ENCODE peak calls at places on chromosomes 6 and 20, in eight cellular contexts. I is AG04450; R is MCF 10A; B is activated CD4-positive, alpha-beta T cell treated with anti-CD3 and anti-CD28 coated beads, Interleukin-2, amount 10 ng/mL, durations not matched to agents 7 days and 5 days; K is B cell; V is NCI-H510A treated with DMSO at 0.1 percent for 48 hours; F is KBM-7; P is progenitor cell of endocrine pancreas. Z is an unnamed sample.

GRCh38 chr6:141401851-141402250 is 730.9 kb upstream of the GJE1 start:
- DNase-seq in I (no peak), F (no peak), V (no peak), P (no peak), R (no peak), K (no peak), B (no peak), Z (no peak)

GRCh38 chr20:31860431-31861345 is 9.6 kb downstream of the DUSP15 start:
- DNase-seq in K (no peak), V (peak; percentile 40), I (no peak), P (no peak), B (no peak), F (no peak), R (peak; percentile 37), Z (no peak)

GRCh38 chr6:3280091-3280490 is 21.3 kb downstream of the PSMG4 start:
- DNase-seq in I (no peak), P (no peak), K (no peak), V (no peak), R (no peak), F (no peak), B (no peak), Z (no peak)

GRCh38 chr6:160160450-160160849 is 38.8 kb downstream of the SLC22A1 start:
- DNase-seq in F (no peak), V (no peak), P (no peak), K (no peak), R (no peak), I (no peak), B (no peak), Z (no peak)

GRCh38 chr20:38873050-38873581 is 53.1 kb upstream of the FAM83D start:
- DNase-seq in P (no peak), R (no peak), V (no peak), F (peak; percentile 10), K (peak; percentile 83), I (no peak), B (peak; percentile 75), Z (no peak)

GRCh38 chr6:111757342-111757741 is 115.9 kb downstream of the FYN start:
- DNase-seq in B (no peak), R (no peak), P (no peak), V (no peak), K (no peak), F (no peak), I (no peak), Z (no peak)

GRCh38 chr6:169971951-169972651 is 220.7 kb downstream of the ERMARD start:
- DNase-seq in I (no peak), V (no peak), R (no peak), F (no peak), K (no peak), P (no peak), B (no peak), Z (no peak)

GRCh38 chr6:33768644-33769120 is 20.2 kb downstream of the LEMD2 start:
- DNase-seq in P (peak; percentile 80), F (peak; percentile 70), I (peak; percentile 62), V (peak; percentile 81), R (peak; percentile 74), K (peak; percentile 64), B (peak; percentile 80), Z (peak; percentile 24)

GRCh38 chr6:134678436-134678889 is 271.4 kb downstream of the ALDH8A1 start:
- DNase-seq in R (peak; percentile 90), B (no peak), K (no peak), P (no peak), I (peak; percentile 24), V (no peak), F (no peak), Z (no peak)

GRCh38 chr6:99253271-99253670 is 96.2 kb downstream of the FAXC start:
- DNase-seq in P (no peak), F (no peak), V (no peak), R (no peak), K (no peak), I (no peak), B (no peak), Z (no peak)

GRCh38 chr6:28807682-28808280 is 116.0 kb downstream of the TRIM27 start:
- DNase-seq in R (peak; percentile 76), B (no peak), F (peak; percentile 91), I (no peak), V (no peak), P (no peak), K (no peak), Z (peak; percentile 79)

GRCh38 chr6:13689511-13690256 is 22.0 kb downstream of the RANBP9 start:
- DNase-seq in B (no peak), P (no peak), V (no peak), R (no peak), F (no peak), K (no peak), I (no peak), Z (no peak)

GRCh38 chr20:58891686-58892125 is 39.2 kb downstream of the GNAS start:
- DNase-seq in K (no peak), I (no peak), B (peak; percentile 39), F (peak; percentile 15), V (no peak), R (peak; percentile 36), P (no peak), Z (no peak)

GRCh38 chr6:168188310-168188973 is 109.4 kb upstream of the FRMD1 start:
- DNase-seq in R (no peak), P (no peak), F (no peak), V (no peak), K (no peak), B (no peak), I (no peak), Z (no peak)

GRCh38 chr20:50050660-50051308 is 62.2 kb downstream of the UBE2V1 start:
- DNase-seq in V (no peak), K (no peak), I (no peak), F (no peak), B (no peak), P (no peak), R (peak; percentile 84), Z (no peak)

GRCh38 chr6:57198926-57199636 is 23.0 kb downstream of the RAB23 start:
- DNase-seq in R (no peak), K (no peak), F (no peak), B (no peak), I (no peak), P (no peak), V (no peak), Z (no peak)

GRCh38 chr6:28983838-28984237 is 21.3 kb downstream of the ZNF311 start:
- DNase-seq in P (no peak), V (no peak), R (no peak), K (no peak), F (no peak), I (no peak), B (no peak), Z (no peak)

GRCh38 chr6:9456241-9456658 is 958.6 kb downstream of the TFAP2A start:
- DNase-seq in K (no peak), R (no peak), B (no peak), F (no peak), I (no peak), P (no peak), V (no peak), Z (no peak)

GRCh38 chr6:39416728-39417127 is 94.2 kb upstream of the KCNK16 start:
- DNase-seq in F (no peak), P (no peak), I (no peak), R (peak; percentile 87), K (no peak), B (no peak), V (no peak), Z (no peak)

GRCh38 chr20:24773751-24774201 is 175.3 kb upstream of the CST7 start:
- DNase-seq in R (peak; percentile 56), F (no peak), K (no peak), P (no peak), V (no peak), I (peak; percentile 13), B (no peak), Z (no peak)

GRCh38 chr20:51409192-51409875 is 133.2 kb downstream of the NFATC2 start:
- DNase-seq in P (no peak), I (no peak), R (no peak), F (no peak), K (no peak), V (no peak), B (no peak), Z (no peak)

GRCh38 chr20:47688385-47689381 is 96.6 kb downstream of the SULF2 start:
- DNase-seq in V (no peak), B (no peak), K (no peak), P (no peak), F (no peak), I (no peak), R (no peak), Z (no peak)

GRCh38 chr6:143594647-143595046 is 83.1 kb upstream of the PHACTR2 start:
- DNase-seq in F (no peak), I (peak; percentile 27), P (no peak), V (no peak), R (peak; percentile 18), B (no peak), K (no peak), Z (no peak)

GRCh38 chr6:123519191-123519510 is 117.6 kb downstream of the TRDN start:
- DNase-seq in F (no peak), B (no peak), R (no peak), K (no peak), V (no peak), P (no peak), I (no peak), Z (no peak)

GRCh38 chr6:154555075-154555677 is 44.7 kb upstream of the CNKSR3 start:
- DNase-seq in P (no peak), F (no peak), K (no peak), B (no peak), I (no peak), R (peak; percentile 74), V (no peak), Z (no peak)

GRCh38 chr6:18823782-18824386 is 436.7 kb downstream of the RNF144B start:
- DNase-seq in F (peak; percentile 47), V (no peak), R (peak; percentile 56), P (no peak), K (peak; percentile 11), B (peak; percentile 31), I (no peak), Z (peak; percentile 50)

GRCh38 chr6:118812972-118813371 is 81.0 kb upstream of the ASF1A start:
- DNase-seq in F (no peak), P (no peak), V (no peak), K (no peak), I (no peak), R (peak; percentile 6), B (no peak), Z (no peak)

GRCh38 chr6:13526718-13527668 is 39.6 kb upstream of the GFOD1 start:
- DNase-seq in P (no peak), I (no peak), K (peak; percentile 77), V (peak; percentile 41), F (peak; percentile 99), B (peak; percentile 32), R (peak; percentile 35), Z (peak; percentile 37)

GRCh38 chr6:151441390-151442166 is 10.3 kb downstream of the RMND1 start:
- DNase-seq in I (no peak), P (no peak), V (no peak), F (no peak), B (no peak), R (no peak), K (no peak), Z (no peak)

GRCh38 chr6:494394-494793 is 102.8 kb downstream of the IRF4 start:
- DNase-seq in I (no peak), P (no peak), B (no peak), K (no peak), V (no peak), R (no peak), F (no peak), Z (no peak)

GRCh38 chr6:166767191-166767590 is 140.1 kb upstream of the RPS6KA2 start:
- DNase-seq in B (no peak), P (no peak), I (no peak), K (no peak), R (no peak), F (no peak), V (no peak), Z (no peak)

GRCh38 chr20:10209091-10209490 is 9.5 kb upstream of the SNAP25 start:
- DNase-seq in K (no peak), F (no peak), P (no peak), B (no peak), I (no peak), R (no peak), V (no peak), Z (no peak)

GRCh38 chr6:33271098-33271607 is 523 bp downstream of the VPS52 start:
- DNase-seq in P (no peak), V (no peak), I (no peak), K (no peak), F (no peak), B (no peak), R (no peak), Z (peak; percentile 80)

GRCh38 chr6:165184192-165184979 is 125.0 kb downstream of the C6orf118 start:
- DNase-seq in B (no peak), K (no peak), F (no peak), R (peak; percentile 72), P (no peak), I (no peak), V (no peak), Z (no peak)